ENCODE peak calls at places on chromosomes 5 and 9, in seven cellular contexts. One of them, this sample, is unnamed.

GRCh38 chr5:171342362-171343111 is 33.5 kb downstream of the TLX3 start:
- DNase-seq in H9: peak
- DNase-seq in trophoblast cell: peak
- DNase-seq in mesenchymal stem cell: peak
- DNase-seq in IMR-90: peak
- DNase-seq in mesendoderm: peak
- DNase-seq in H1: no peak
- DNase-seq in this sample: no peak

GRCh38 chr5:93675458-93676450 is 65.6 kb downstream of the POU5F2 start:
- DNase-seq in H9: no peak
- DNase-seq in trophoblast cell: no peak
- DNase-seq in mesenchymal stem cell: peak
- DNase-seq in IMR-90: peak
- DNase-seq in mesendoderm: no peak
- DNase-seq in H1: no peak
- DNase-seq in this sample: no peak

GRCh38 chr9:34338664-34339063 is 9.3 kb downstream of the NUDT2 start:
- DNase-seq in H9: no peak
- DNase-seq in trophoblast cell: no peak
- DNase-seq in mesenchymal stem cell: no peak
- DNase-seq in IMR-90: no peak
- DNase-seq in mesendoderm: no peak
- DNase-seq in H1: no peak
- DNase-seq in this sample: no peak

GRCh38 chr5:151068571-151069197 is 12.2 kb downstream of the TNIP1 start:
- DNase-seq in H9: no peak
- DNase-seq in trophoblast cell: no peak
- DNase-seq in mesenchymal stem cell: peak
- DNase-seq in IMR-90: peak
- DNase-seq in mesendoderm: no peak
- DNase-seq in H1: no peak
- DNase-seq in this sample: no peak

GRCh38 chr5:125409496-125410351 is 663.3 kb upstream of the ZNF608 start:
- DNase-seq in H9: no peak
- DNase-seq in trophoblast cell: no peak
- DNase-seq in mesenchymal stem cell: peak
- DNase-seq in IMR-90: peak
- DNase-seq in mesendoderm: peak
- DNase-seq in H1: no peak
- DNase-seq in this sample: peak

GRCh38 chr9:114883709-114884108 is 46.7 kb downstream of the TNFSF8 start:
- DNase-seq in H9: no peak
- DNase-seq in trophoblast cell: no peak
- DNase-seq in mesenchymal stem cell: no peak
- DNase-seq in IMR-90: no peak
- DNase-seq in mesendoderm: no peak
- DNase-seq in H1: no peak
- DNase-seq in this sample: no peak

GRCh38 chr5:69517763-69518212 is 25.2 kb downstream of the OCLN start:
- DNase-seq in H9: no peak
- DNase-seq in trophoblast cell: no peak
- DNase-seq in mesenchymal stem cell: peak
- DNase-seq in IMR-90: peak
- DNase-seq in mesendoderm: peak
- DNase-seq in H1: no peak
- DNase-seq in this sample: no peak

GRCh38 chr5:65809817-65810531 is 88.0 kb downstream of the NLN start:
- DNase-seq in H9: no peak
- DNase-seq in trophoblast cell: peak
- DNase-seq in mesenchymal stem cell: no peak
- DNase-seq in IMR-90: peak
- DNase-seq in mesendoderm: no peak
- DNase-seq in H1: no peak
- DNase-seq in this sample: no peak

GRCh38 chr9:98332405-98332831 is 77.0 kb upstream of the TBC1D2 start:
- DNase-seq in H9: no peak
- DNase-seq in trophoblast cell: no peak
- DNase-seq in mesenchymal stem cell: no peak
- DNase-seq in IMR-90: no peak
- DNase-seq in mesendoderm: no peak
- DNase-seq in H1: no peak
- DNase-seq in this sample: no peak

GRCh38 chr5:8253376-8253775 is 384.4 kb downstream of the MTRR start:
- DNase-seq in H9: no peak
- DNase-seq in trophoblast cell: no peak
- DNase-seq in mesenchymal stem cell: no peak
- DNase-seq in IMR-90: no peak
- DNase-seq in mesendoderm: no peak
- DNase-seq in H1: no peak
- DNase-seq in this sample: no peak

GRCh38 chr5:131610198-131611063 is 24.6 kb downstream of the RAPGEF6 start:
- DNase-seq in H9: no peak
- DNase-seq in trophoblast cell: peak
- DNase-seq in mesenchymal stem cell: peak
- DNase-seq in IMR-90: peak
- DNase-seq in mesendoderm: peak
- DNase-seq in H1: no peak
- DNase-seq in this sample: no peak

GRCh38 chr9:110895141-110895912 is 142.9 kb downstream of the LPAR1 start:
- DNase-seq in H9: no peak
- DNase-seq in trophoblast cell: no peak
- DNase-seq in mesenchymal stem cell: no peak
- DNase-seq in IMR-90: no peak
- DNase-seq in mesendoderm: no peak
- DNase-seq in H1: no peak
- DNase-seq in this sample: no peak

GRCh38 chr5:124859027-124859426 is 112.6 kb upstream of the ZNF608 start:
- DNase-seq in H9: no peak
- DNase-seq in trophoblast cell: peak
- DNase-seq in mesenchymal stem cell: no peak
- DNase-seq in IMR-90: no peak
- DNase-seq in mesendoderm: no peak
- DNase-seq in H1: no peak
- DNase-seq in this sample: no peak

GRCh38 chr5:73496984-73497457 is 1.2 kb upstream of the BTF3 start:
- DNase-seq in H9: no peak
- DNase-seq in trophoblast cell: no peak
- DNase-seq in mesenchymal stem cell: peak
- DNase-seq in IMR-90: peak
- DNase-seq in mesendoderm: peak
- DNase-seq in H1: no peak
- DNase-seq in this sample: no peak

GRCh38 chr9:297104-297794 is 82.6 kb downstream of the DOCK8 start:
- DNase-seq in H9: no peak
- DNase-seq in trophoblast cell: peak
- DNase-seq in mesenchymal stem cell: no peak
- DNase-seq in IMR-90: no peak
- DNase-seq in mesendoderm: no peak
- DNase-seq in H1: no peak
- DNase-seq in this sample: no peak

GRCh38 chr5:38996123-38996522 is 78.1 kb downstream of the RICTOR start:
- DNase-seq in H9: no peak
- DNase-seq in trophoblast cell: no peak
- DNase-seq in mesenchymal stem cell: no peak
- DNase-seq in IMR-90: no peak
- DNase-seq in mesendoderm: no peak
- DNase-seq in H1: no peak
- DNase-seq in this sample: no peak

GRCh38 chr5:108003178-108003577 is 332.4 kb upstream of the EFNA5 start:
- DNase-seq in H9: no peak
- DNase-seq in trophoblast cell: no peak
- DNase-seq in mesenchymal stem cell: peak
- DNase-seq in IMR-90: peak
- DNase-seq in mesendoderm: no peak
- DNase-seq in H1: no peak
- DNase-seq in this sample: no peak

GRCh38 chr9:35937227-35937626 is 20.7 kb downstream of the OR2S2 start:
- DNase-seq in H9: no peak
- DNase-seq in trophoblast cell: peak
- DNase-seq in mesenchymal stem cell: no peak
- DNase-seq in IMR-90: peak
- DNase-seq in mesendoderm: no peak
- DNase-seq in H1: no peak
- DNase-seq in this sample: no peak

GRCh38 chr9:36151306-36152210 is 15.0 kb downstream of the GLIPR2 start:
- DNase-seq in H9: no peak
- DNase-seq in trophoblast cell: peak
- DNase-seq in mesenchymal stem cell: peak
- DNase-seq in IMR-90: peak
- DNase-seq in mesendoderm: peak
- DNase-seq in H1: no peak
- DNase-seq in this sample: no peak

GRCh38 chr9:121827251-121827967 is 176.0 kb downstream of the DAB2IP start:
- DNase-seq in H9: no peak
- DNase-seq in trophoblast cell: no peak
- DNase-seq in mesenchymal stem cell: no peak
- DNase-seq in IMR-90: no peak
- DNase-seq in mesendoderm: no peak
- DNase-seq in H1: no peak
- DNase-seq in this sample: no peak

GRCh38 chr5:127839072-127839471 is 135.9 kb downstream of the CCDC192 start:
- DNase-seq in H9: no peak
- DNase-seq in trophoblast cell: no peak
- DNase-seq in mesenchymal stem cell: no peak
- DNase-seq in IMR-90: no peak
- DNase-seq in mesendoderm: no peak
- DNase-seq in H1: no peak
- DNase-seq in this sample: no peak

GRCh38 chr5:127839496-127840197 is 136.5 kb downstream of the CCDC192 start:
- DNase-seq in H9: no peak
- DNase-seq in trophoblast cell: no peak
- DNase-seq in mesenchymal stem cell: peak
- DNase-seq in IMR-90: no peak
- DNase-seq in mesendoderm: no peak
- DNase-seq in H1: no peak
- DNase-seq in this sample: no peak

GRCh38 chr5:127840198-127840524 is 137.0 kb downstream of the CCDC192 start:
- DNase-seq in H9: no peak
- DNase-seq in trophoblast cell: no peak
- DNase-seq in mesenchymal stem cell: no peak
- DNase-seq in IMR-90: no peak
- DNase-seq in mesendoderm: no peak
- DNase-seq in H1: no peak
- DNase-seq in this sample: no peak

GRCh38 chr5:127840809-127841208 is 137.6 kb downstream of the CCDC192 start:
- DNase-seq in H9: no peak
- DNase-seq in trophoblast cell: no peak
- DNase-seq in mesenchymal stem cell: no peak
- DNase-seq in IMR-90: no peak
- DNase-seq in mesendoderm: no peak
- DNase-seq in H1: no peak
- DNase-seq in this sample: no peak

DNA sequence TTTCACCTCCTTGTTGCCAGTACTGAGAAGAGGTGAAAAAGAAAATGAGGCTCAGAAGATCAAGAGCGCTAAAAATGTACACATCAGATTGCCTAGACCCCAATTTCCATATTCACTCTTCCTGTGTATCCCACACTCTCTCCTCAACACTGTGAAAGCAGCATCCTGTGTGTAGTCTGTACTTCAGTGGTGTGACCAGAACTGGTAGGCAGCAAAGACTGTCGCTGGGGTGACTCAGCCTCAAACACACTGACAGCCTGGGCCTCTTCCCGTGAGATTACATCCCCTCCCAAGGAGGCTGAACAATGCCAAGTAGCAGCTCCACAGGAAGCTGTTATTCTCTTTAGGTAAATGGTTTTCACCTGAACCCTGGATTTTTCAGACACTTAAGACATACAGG is 135.5 kb downstream of the CCDC192 start:
- DNase-seq in H9: peak
- DNase-seq in trophoblast cell: no peak
- DNase-seq in mesenchymal stem cell: peak
- DNase-seq in IMR-90: peak
- DNase-seq in mesendoderm: peak
- DNase-seq in H1: no peak
- DNase-seq in this sample: no peak
- H3K4ac ChIP-seq in H9: no peak
- H3K4ac ChIP-seq in trophoblast cell: no peak
- H3K4ac ChIP-seq in mesenchymal stem cell: no peak
- H3K4ac ChIP-seq in IMR-90: no peak
- H3K4ac ChIP-seq in mesendoderm: no peak
- H3K4ac ChIP-seq in H1: no peak
- H3K4ac ChIP-seq in this sample: no peak

GRCh38 chr5:6000867-6001266 is 377.5 kb downstream of the MED10 start:
- DNase-seq in H9: no peak
- DNase-seq in trophoblast cell: no peak
- DNase-seq in mesenchymal stem cell: no peak
- DNase-seq in IMR-90: no peak
- DNase-seq in mesendoderm: no peak
- DNase-seq in H1: no peak
- DNase-seq in this sample: no peak
- H3K9ac ChIP-seq in H9: no peak
- H3K9ac ChIP-seq in trophoblast cell: no peak
- H3K9ac ChIP-seq in mesenchymal stem cell: no peak
- H3K9ac ChIP-seq in IMR-90: no peak
- H3K9ac ChIP-seq in mesendoderm: no peak
- H3K9ac ChIP-seq in H1: no peak
- H3K9ac ChIP-seq in this sample: no peak

DNA sequence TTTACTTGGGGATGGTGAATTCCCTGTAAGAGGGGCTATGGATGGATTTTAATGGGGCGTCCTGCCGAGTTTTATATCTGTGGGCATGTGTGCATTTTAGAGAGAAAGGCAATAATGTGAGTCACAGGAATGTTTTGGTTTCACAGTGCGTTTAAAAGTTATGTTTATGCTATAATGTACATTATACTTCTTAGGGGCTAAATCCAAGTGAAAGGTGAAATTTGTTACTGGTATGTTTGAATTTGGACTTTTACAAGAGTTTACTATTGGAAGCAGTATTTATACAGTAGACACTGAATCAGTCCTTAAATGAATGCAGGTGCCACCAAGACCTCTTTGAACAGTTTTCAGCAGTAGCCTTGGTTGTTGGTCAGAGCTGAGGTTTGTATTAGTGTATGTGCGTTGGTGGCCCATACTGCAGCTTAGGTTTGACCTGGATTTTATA is 5.6 kb downstream of the JMY start:
- DNase-seq in H9: no peak
- DNase-seq in trophoblast cell: no peak
- DNase-seq in mesenchymal stem cell: peak
- DNase-seq in IMR-90: peak
- DNase-seq in mesendoderm: no peak
- DNase-seq in H1: no peak
- DNase-seq in this sample: no peak
- H2BK120ac ChIP-seq in H9: no peak
- H2BK120ac ChIP-seq in trophoblast cell: no peak
- H2BK120ac ChIP-seq in mesenchymal stem cell: no peak
- H2BK120ac ChIP-seq in IMR-90: no peak
- H2BK120ac ChIP-seq in mesendoderm: no peak
- H2BK120ac ChIP-seq in H1: no peak
- H2BK120ac ChIP-seq in this sample: no peak

DNA sequence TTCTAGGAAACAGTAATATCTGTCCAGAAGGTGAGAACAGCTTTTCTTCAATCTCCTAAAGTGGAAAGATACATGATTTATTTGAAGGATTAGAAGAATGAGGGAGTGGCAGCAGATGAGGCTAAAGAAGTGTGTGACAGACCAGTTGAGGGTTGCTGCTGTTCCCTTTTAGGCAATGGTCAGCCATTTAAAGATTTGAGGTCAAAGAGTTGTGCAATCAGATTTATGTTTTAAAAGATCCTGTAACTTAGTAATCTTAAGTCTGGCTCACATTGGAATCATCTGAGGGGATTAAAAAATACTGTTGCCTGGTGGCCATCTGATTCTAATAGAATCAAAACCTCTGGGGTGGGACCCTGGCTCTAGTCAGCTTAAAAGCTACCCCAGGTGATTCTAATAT is 4.3 kb upstream of the SGCD start:
- DNase-seq in H9: no peak
- DNase-seq in trophoblast cell: no peak
- DNase-seq in mesenchymal stem cell: no peak
- DNase-seq in IMR-90: no peak
- DNase-seq in mesendoderm: no peak
- DNase-seq in H1: no peak
- DNase-seq in this sample: no peak
- H3K4ac ChIP-seq in H9: no peak
- H3K4ac ChIP-seq in trophoblast cell: no peak
- H3K4ac ChIP-seq in mesenchymal stem cell: no peak
- H3K4ac ChIP-seq in IMR-90: no peak
- H3K4ac ChIP-seq in mesendoderm: no peak
- H3K4ac ChIP-seq in H1: no peak
- H3K4ac ChIP-seq in this sample: no peak

This sample was measured in neuronal stem cell.